ENCODE peak calls at places on chromosomes 3 and 15, in four cellular contexts. Q is HS-5; P is CD4-positive, alpha-beta T cell; V is activated naive CD8-positive, alpha-beta T cell treated with anti-CD3 and anti-CD28 coated beads, Interleukin-2, amount 50 U/mL, for 16 hours. O is an unnamed sample.
A peak's percentile ranks its signal among the peaks of the same experiment; 100 is the strongest.

GRCh38 chr3:89360155-89360554 is 252.7 kb downstream of the EPHA3 start:
- DNase-seq in V (no peak), P (no peak), Q (peak; percentile 42), O (no peak)

GRCh38 chr15:98330692-98331435 is 317.5 kb upstream of the IGF1R start:
- DNase-seq in V (no peak), P (no peak), Q (no peak), O (no peak)

GRCh38 chr15:27260523-27260922 is 289.5 kb downstream of the GABRG3 start:
- DNase-seq in Q (no peak), P (no peak), V (no peak), O (no peak)

GRCh38 chr3:170128977-170129431 is 52.5 kb downstream of the PHC3 start:
- DNase-seq in Q (peak; percentile 39), P (no peak), V (no peak), O (no peak)

GRCh38 chr3:170405101-170405500 is 13.6 kb upstream of the CLDN11 start:
- DNase-seq in Q (no peak), P (no peak), V (no peak), O (no peak)

GRCh38 chr3:187750041-187750512 is 4.8 kb upstream of the BCL6 start:
- DNase-seq in Q (no peak), V (no peak), P (no peak), O (peak; percentile 89)

GRCh38 chr3:15051531-15051930 is 13.6 kb downstream of the MRPS25 start:
- DNase-seq in Q (no peak), P (peak; percentile 26), V (no peak), O (peak; percentile 33)

GRCh38 chr3:125300416-125300815 is 74.7 kb downstream of the ZNF148 start:
- DNase-seq in P (no peak), Q (peak; percentile 87), V (no peak), O (no peak)

GRCh38 chr15:90412356-90413194 is 24.5 kb downstream of the IQGAP1 start:
- DNase-seq in V (no peak), Q (no peak), P (no peak), O (peak; percentile 60)

GRCh38 chr3:133662256-133662773 is 574 bp upstream of the TOPBP1 start:
- DNase-seq in Q (no peak), P (no peak), V (no peak), O (no peak)

GRCh38 chr3:129039271-129040038 is 21.1 kb upstream of the GP9 start:
- DNase-seq in Q (no peak), V (no peak), P (no peak), O (peak; percentile 52)

GRCh38 chr3:148006508-148006907 is 597.3 kb downstream of the ZIC1 start:
- DNase-seq in P (no peak), V (no peak), Q (peak; percentile 36), O (no peak)

GRCh38 chr15:49155834-49156627 is 632 bp upstream of the COPS2 start:
- DNase-seq in V (no peak), Q (no peak), P (no peak), O (no peak)

GRCh38 chr15:63210151-63211051 is 21.0 kb downstream of the RAB8B start:
- DNase-seq in V (no peak), Q (no peak), P (no peak), O (no peak)

GRCh38 chr15:36778516-36778915 is 199.1 kb downstream of the CDIN1 start:
- DNase-seq in Q (no peak), V (no peak), P (no peak), O (no peak)

GRCh38 chr3:81769271-81769670 is 7.8 kb upstream of the GBE1 start:
- DNase-seq in P (no peak), Q (no peak), V (no peak), O (no peak)

GRCh38 chr15:94206463-94207167 is 24.7 kb upstream of the MCTP2 start:
- DNase-seq in Q (no peak), V (no peak), P (no peak), O (peak; percentile 29)

GRCh38 chr3:20060924-20061323 is 20.7 kb downstream of the KAT2B start:
- DNase-seq in Q (no peak), V (no peak), P (no peak), O (no peak)

GRCh38 chr3:170076715-170077238 is 39.0 kb downstream of the GPR160 start:
- DNase-seq in Q (peak; percentile 60), V (no peak), P (no peak), O (no peak)

GRCh38 chr3:23671901-23672589 is 133.7 kb upstream of the UBE2E1 start:
- DNase-seq in Q (no peak), P (no peak), V (no peak), O (no peak)

GRCh38 chr15:67746022-67746421 is 79.3 kb upstream of the SKOR1 start:
- DNase-seq in P (no peak), V (no peak), Q (peak; percentile 24), O (no peak)

GRCh38 chr3:110685630-110686029 is 386.0 kb upstream of the NECTIN3 start:
- DNase-seq in P (no peak), V (no peak), Q (no peak), O (no peak)

GRCh38 chr15:40297356-40297755 is 10.4 kb downstream of the PLCB2 start:
- DNase-seq in P (no peak), Q (no peak), V (no peak), O (no peak)

O was measured in body of pancreas.